ENCODE peak calls at places on chromosome 18, in five cellular contexts. X, G, P, E and W are unnamed samples.

GRCh38 chr18:78107363-78107762 is 857.7 kb downstream of the GALR1 start:
- DNase-seq in E (no peak), G (no peak), X (no peak), P (no peak), W (no peak)

GRCh38 chr18:32529737-32530420 is 59.2 kb upstream of the GAREM1 start:
- DNase-seq in G (no peak), X (no peak), P (no peak), E (no peak), W (peak)

GRCh38 chr18:54983041-54983686 is 23.9 kb upstream of the CCDC68 start:
- DNase-seq in P (no peak), E (no peak), X (no peak), G (peak), W (peak)

GRCh38 chr18:75213610-75214009 is 3.0 kb downstream of the TSHZ1 start:
- DNase-seq in E (no peak), P (no peak), X (no peak), G (peak), W (peak)

GRCh38 chr18:58536534-58537271 is 92.2 kb downstream of the ALPK2 start:
- DNase-seq in G (no peak), P (no peak), X (no peak), E (no peak), W (no peak)

GRCh38 chr18:57287766-57288165 is 64.6 kb upstream of the ST8SIA3 start:
- DNase-seq in E (no peak), P (no peak), G (no peak), X (no peak), W (no peak)

GRCh38 chr18:58671941-58672565 is 788 bp downstream of the MALT1 start:
- DNase-seq in E (peak), X (peak), P (no peak), G (peak), W (peak)

GRCh38 chr18:28065031-28065792 is 111.7 kb downstream of the CDH2 start:
- DNase-seq in X (no peak), E (no peak), G (peak), P (no peak), W (peak)

GRCh38 chr18:34158881-34159690 is 65.6 kb downstream of the NOL4 start:
- DNase-seq in E (no peak), X (peak), G (peak), P (peak), W (peak)

GRCh38 chr18:2351126-2351850 is 220.0 kb downstream of the METTL4 start:
- DNase-seq in E (no peak), X (no peak), G (no peak), P (no peak), W (no peak)

GRCh38 chr18:48918660-48919415 is 31.9 kb downstream of the SMAD7 start:
- DNase-seq in E (no peak), X (no peak), G (no peak), P (no peak), W (no peak)

GRCh38 chr18:39178171-39178570 is 1612.6 kb upstream of the CELF4 start:
- DNase-seq in X (no peak), E (no peak), P (no peak), G (no peak), W (no peak)

GRCh38 chr18:34626404-34627137 is 83.5 kb upstream of the DTNA start:
- DNase-seq in E (no peak), P (no peak), X (no peak), G (peak), W (peak)

GRCh38 chr18:12036201-12036751 is 55.0 kb downstream of the IMPA2 start:
- DNase-seq in P (no peak), E (no peak), X (no peak), G (no peak), W (peak)

GRCh38 chr18:60295776-60296175 is 76.8 kb downstream of the MC4R start:
- DNase-seq in G (no peak), P (no peak), X (no peak), E (no peak), W (no peak)

GRCh38 chr18:76565238-76566173 is 70.5 kb upstream of the ZNF516 start:
- DNase-seq in P (peak), X (peak), E (no peak), G (peak), W (peak)

GRCh38 chr18:42922363-42922762 is 193.1 kb downstream of the RIT2 start:
- DNase-seq in G (no peak), P (no peak), X (no peak), E (no peak), W (no peak)

GRCh38 chr18:7617738-7618422 is 50.8 kb downstream of the PTPRM start:
- DNase-seq in E (no peak), P (peak), X (peak), G (peak), W (peak)

GRCh38 chr18:864872-865273 is 39.8 kb upstream of the ADCYAP1 start:
- DNase-seq in G (peak), P (peak), E (peak), X (peak), W (peak)

GRCh38 chr18:28095041-28095440 is 81.9 kb downstream of the CDH2 start:
- DNase-seq in P (no peak), G (peak), E (no peak), X (no peak), W (peak)

GRCh38 chr18:15165048-15165447 is 417.1 kb downstream of the ANKRD30B start:
- DNase-seq in G (no peak), P (no peak), E (no peak), X (no peak), W (no peak)

GRCh38 chr18:47795448-47795843 is 135.0 kb downstream of the SMAD2 start:
- DNase-seq in P (no peak), E (no peak), G (no peak), X (no peak), W (no peak)

GRCh38 chr18:6327485-6327884 is 87.2 kb downstream of the L3MBTL4 start:
- DNase-seq in E (no peak), P (no peak), X (no peak), G (no peak), W (no peak)

GRCh38 chr18:8705280-8705940 is at the start of gene MTCL1:
- DNase-seq in G (no peak), E (peak), P (no peak), X (no peak), W (peak)

GRCh38 chr18:23115683-23116096 is 19.6 kb upstream of the CABLES1 start:
- DNase-seq in X (no peak), P (no peak), E (no peak), G (peak), W (peak)

GRCh38 chr18:79092869-79093268 is 23.7 kb downstream of the ATP9B start:
- DNase-seq in G (no peak), E (no peak), X (no peak), P (no peak), W (peak)

DNA sequence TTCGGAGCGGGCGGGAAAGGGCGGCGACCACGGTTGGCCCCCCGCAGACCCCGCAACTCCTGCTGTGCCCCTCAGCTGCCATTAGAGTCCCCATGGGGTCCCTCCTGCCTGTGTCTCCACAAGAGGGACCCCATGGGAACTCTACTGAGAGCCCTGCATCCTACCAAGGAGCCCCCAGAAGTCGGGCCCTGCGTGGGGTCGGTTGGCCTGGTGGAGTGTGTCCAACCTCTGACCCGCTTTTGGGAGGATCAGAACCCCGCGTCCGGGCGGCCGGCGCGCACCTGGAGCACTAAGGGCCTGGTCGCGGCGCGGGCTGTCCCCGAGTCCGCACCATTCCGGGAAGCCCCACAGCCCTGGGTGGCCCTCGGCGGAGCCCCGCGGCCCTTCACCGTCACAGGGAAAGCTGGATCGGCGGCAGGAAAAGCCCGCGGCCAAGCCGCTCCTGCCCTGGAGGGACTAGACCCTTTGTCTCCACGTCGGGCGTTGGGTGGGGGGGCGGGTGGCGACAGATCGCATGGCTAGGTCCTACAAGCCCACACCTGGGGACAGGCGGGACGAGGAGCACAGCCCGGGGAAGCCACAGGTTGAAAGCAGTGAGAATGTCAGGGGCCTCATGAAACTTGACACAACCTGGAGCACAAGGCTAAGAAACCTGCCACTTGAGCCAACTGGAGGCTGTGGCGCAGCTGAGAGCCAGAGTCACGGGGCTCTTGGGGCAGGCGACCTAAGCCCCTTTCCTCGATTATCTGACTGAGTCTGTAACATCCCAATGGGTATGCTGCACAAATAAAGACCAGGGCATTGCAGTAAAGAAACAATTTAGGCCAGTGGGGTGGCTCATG is 11.2 kb upstream of the CXXC1 start:
- DNase-seq in X (no peak), G (no peak), E (no peak), P (no peak), W (no peak)
- H3K4me3 ChIP-seq in X (peak), G (no peak), E (peak), P (peak), W (peak)

GRCh38 chr18:13464432-13465125 is 246.0 kb downstream of the LDLRAD4 start:
- DNase-seq in E (peak), P (peak), G (no peak), X (peak), W (no peak)
- H3K4me3 ChIP-seq in E (peak), P (no peak), G (no peak), X (peak), W (no peak)

GRCh38 chr18:69954719-69955118 is 7.0 kb upstream of the CD226 start:
- DNase-seq in E (no peak), G (no peak), P (no peak), X (no peak), W (no peak)
- H3K4me3 ChIP-seq in E (peak), G (no peak), P (no peak), X (no peak), W (no peak)

DNA sequence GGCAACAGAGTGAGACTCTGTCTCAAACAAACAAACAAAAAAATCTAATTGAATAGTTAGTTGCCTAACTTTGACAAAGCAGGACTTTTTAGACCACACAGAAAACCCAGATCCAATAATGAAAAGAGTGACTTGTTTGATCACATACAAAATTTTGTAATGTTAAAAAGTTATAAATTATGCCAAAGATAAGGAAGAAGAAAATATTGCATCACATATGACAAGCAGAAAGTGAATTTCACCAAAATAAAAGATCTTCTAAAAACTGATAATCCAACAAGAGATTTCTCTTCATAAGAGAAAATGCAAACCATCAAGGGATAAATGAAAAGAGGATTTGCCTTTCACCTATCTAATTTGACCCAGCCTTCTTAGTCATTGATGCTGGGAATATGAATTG is 2.8 kb upstream of the RMP24 start:
- DNase-seq in E (no peak), G (no peak), P (no peak), X (no peak), W (peak)
- H3K4me3 ChIP-seq in E (no peak), G (no peak), P (no peak), X (no peak), W (no peak)

GRCh38 chr18:63311481-63312409 is 7.8 kb downstream of the BCL2 start:
- DNase-seq in E (no peak), X (no peak), P (no peak), G (no peak), W (no peak)
- H3K4me3 ChIP-seq in E (no peak), X (no peak), P (no peak), G (no peak), W (no peak)

GRCh38 chr18:9803698-9804516 is 81.9 kb upstream of the TXNDC2 start:
- DNase-seq in E (no peak), X (no peak), P (no peak), G (no peak), W (no peak)

GRCh38 chr18:9806905-9807304 is 78.9 kb upstream of the TXNDC2 start:
- DNase-seq in X (no peak), E (no peak), G (no peak), P (no peak), W (no peak)

GRCh38 chr18:9802175-9802747 is 83.5 kb upstream of the TXNDC2 start:
- DNase-seq in G (no peak), E (no peak), X (no peak), P (no peak), W (no peak)

GRCh38 chr18:9802774-9803697 is 82.7 kb upstream of the TXNDC2 start:
- DNase-seq in X (no peak), P (no peak), G (peak), E (no peak), W (no peak)

GRCh38 chr18:9804517-9805104 is 81.2 kb upstream of the TXNDC2 start:
- DNase-seq in E (no peak), G (no peak), P (no peak), X (no peak), W (no peak)
- H3K4me3 ChIP-seq in E (no peak), G (no peak), P (no peak), X (no peak), W (no peak)